ENCODE peak calls at places on chromosomes 6 and 20, in ten cellular contexts. H is tibial artery, G is NCI-H1105, J is T-cell, D is foreskin fibroblast, I is fibroblast of the aortic adventitia, R is mesothelial cell of epicardium, T is tibial nerve, P is right lobe of liver, K is psoas muscle. Q is an unnamed sample.

GRCh38 chr6:155319902-155320301 is 5.6 kb upstream of the TFB1M start:
- DNase-seq in P (no peak), K (no peak), T (no peak), H (no peak), I (no peak), J (no peak), R (no peak), G (no peak), D (no peak), Q (no peak)

GRCh38 chr6:127069659-127070279 is 48.7 kb upstream of the RSPO3 start:
- DNase-seq in J (no peak), I (peak), T (no peak), G (peak), R (no peak), P (no peak), D (peak), H (no peak), K (no peak), Q (no peak)

GRCh38 chr20:58231678-58232077 is 3.2 kb upstream of the ANKRD60 start:
- DNase-seq in K (no peak), J (no peak), R (no peak), I (peak), D (no peak), G (no peak), T (no peak), P (no peak), H (no peak), Q (no peak)

GRCh38 chr6:109229536-109229935 is 134.2 kb downstream of the CEP57L1 start:
- DNase-seq in R (no peak), P (no peak), H (no peak), I (no peak), G (no peak), D (no peak), T (no peak), J (no peak), K (no peak), Q (no peak)

GRCh38 chr20:16441526-16442164 is 131.6 kb downstream of the KIF16B start:
- DNase-seq in T (no peak), K (no peak), R (no peak), P (no peak), I (no peak), J (no peak), G (no peak), H (no peak), D (no peak), Q (no peak)

GRCh38 chr20:61514018-61514755 is 262.1 kb downstream of the CDH4 start:
- DNase-seq in I (no peak), J (no peak), H (no peak), T (no peak), D (no peak), G (no peak), K (no peak), P (no peak), R (no peak), Q (no peak)

GRCh38 chr20:9409352-9409751 is 105.0 kb upstream of the LAMP5 start:
- DNase-seq in J (no peak), D (peak), G (no peak), K (no peak), P (no peak), H (no peak), T (no peak), I (peak), R (no peak), Q (no peak)

GRCh38 chr6:40725390-40725789 is 138.2 kb upstream of the LRFN2 start:
- DNase-seq in G (no peak), T (no peak), K (no peak), H (no peak), J (no peak), R (no peak), D (no peak), I (no peak), P (no peak), Q (no peak)

GRCh38 chr6:91462236-91462635 is 875.4 kb upstream of the MAP3K7 start:
- DNase-seq in R (no peak), K (no peak), P (no peak), T (no peak), J (no peak), H (no peak), I (no peak), D (no peak), G (no peak), Q (no peak)

GRCh38 chr6:152632383-152632782 is 4.8 kb downstream of the SYNE1 start:
- DNase-seq in R (no peak), H (no peak), D (no peak), G (no peak), J (no peak), K (no peak), P (no peak), T (no peak), I (no peak), Q (no peak)

GRCh38 chr6:170031096-170031471 is 259.8 kb downstream of the DLL1 start:
- DNase-seq in J (no peak), I (no peak), P (peak), G (peak), D (no peak), T (no peak), R (no peak), K (no peak), H (no peak), Q (peak)

GRCh38 chr6:5175195-5175594 is 85.6 kb downstream of the LYRM4 start:
- DNase-seq in P (no peak), J (no peak), I (no peak), T (no peak), R (no peak), D (no peak), G (no peak), H (no peak), K (no peak), Q (no peak)

GRCh38 chr6:165695736-165696515 is 32.9 kb upstream of the PDE10A start:
- DNase-seq in G (no peak), P (no peak), I (no peak), H (no peak), J (no peak), R (no peak), D (no peak), K (no peak), T (no peak), Q (no peak)

GRCh38 chr6:2708456-2708855 is 42.3 kb downstream of the MYLK4 start:
- DNase-seq in T (no peak), J (no peak), P (no peak), H (no peak), D (no peak), G (no peak), I (no peak), K (no peak), R (no peak), Q (no peak)

GRCh38 chr20:47610247-47610944 is 108.7 kb downstream of the NCOA3 start:
- DNase-seq in I (peak), R (no peak), K (no peak), H (no peak), J (no peak), T (peak), P (no peak), G (no peak), D (peak), Q (no peak)

GRCh38 chr6:149362289-149362688 is 37.8 kb upstream of the SUMO4 start:
- DNase-seq in I (no peak), K (no peak), P (no peak), G (no peak), D (no peak), H (no peak), J (no peak), T (no peak), R (no peak), Q (no peak)

GRCh38 chr20:50670126-50670862 is 21.0 kb downstream of the RIPOR3 start:
- DNase-seq in I (no peak), G (no peak), D (no peak), H (no peak), J (no peak), P (no peak), K (no peak), R (no peak), T (no peak), Q (no peak)

Q was measured in left lobe of liver.